ENCODE peak calls at places on chromosomes 2 and 18, in nine cellular contexts. I is upper lobe of left lung, H is body of pancreas, N is transverse colon, T is GM12892, A is uterus, G is IMR-90, P is NB4, Y is K562. F is an unnamed sample.

GRCh38 chr2:65576861-65577601 is 144.6 kb upstream of the SPRED2 start:
- DNase-seq in G (peak), Y (no peak), N (no peak), A (no peak), I (no peak), T (no peak), H (no peak), P (no peak), F (no peak)

GRCh38 chr18:8944871-8945245 is 157.6 kb upstream of the NDUFV2 start:
- DNase-seq in N (no peak), I (no peak), T (no peak), P (no peak), Y (no peak), A (no peak), G (no peak), H (no peak), F (no peak)

GRCh38 chr2:72573232-72573631 is 252.6 kb downstream of the EXOC6B start:
- DNase-seq in I (no peak), T (no peak), H (no peak), G (no peak), P (no peak), N (no peak), Y (no peak), A (no peak), F (no peak)

GRCh38 chr2:224039080-224039769 is at the start of gene SERPINE2:
- DNase-seq in T (peak), Y (no peak), G (peak), N (peak), I (peak), P (peak), H (peak), A (peak), F (peak)

GRCh38 chr2:157809212-157809611 is 66.9 kb downstream of the ACVR1 start:
- DNase-seq in G (peak), N (no peak), Y (no peak), P (no peak), I (no peak), T (no peak), A (no peak), H (no peak), F (no peak)

GRCh38 chr18:60910534-60910933 is 422.7 kb upstream of the CDH20 start:
- DNase-seq in A (no peak), T (no peak), N (no peak), H (no peak), Y (no peak), I (no peak), G (no peak), P (no peak), F (no peak)

GRCh38 chr2:72131916-72132841 is 15.5 kb downstream of the CYP26B1 start:
- DNase-seq in I (peak), H (no peak), P (no peak), Y (no peak), A (no peak), N (no peak), G (no peak), T (no peak), F (no peak)

GRCh38 chr18:22048221-22048620 is 121.2 kb upstream of the GATA6 start:
- DNase-seq in N (no peak), T (no peak), A (no peak), P (no peak), I (no peak), G (no peak), H (peak), Y (no peak), F (no peak)

GRCh38 chr2:32369222-32369621 is 12.4 kb downstream of the BIRC6 start:
- DNase-seq in H (no peak), I (no peak), N (no peak), T (no peak), P (no peak), A (no peak), Y (no peak), G (no peak), F (no peak)

GRCh38 chr18:76708036-76708726 is 114.2 kb upstream of the ZNF236 start:
- DNase-seq in T (no peak), N (no peak), A (no peak), P (no peak), Y (no peak), G (no peak), H (no peak), I (peak), F (no peak)

GRCh38 chr18:76710646-76711520 is 111.5 kb upstream of the ZNF236 start:
- DNase-seq in N (no peak), Y (no peak), P (no peak), T (no peak), I (no peak), H (no peak), G (no peak), A (no peak), F (no peak)

GRCh38 chr18:76709659-76710645 is 112.4 kb upstream of the ZNF236 start:
- DNase-seq in Y (peak), A (peak), G (peak), N (peak), P (peak), T (peak), H (peak), I (no peak), F (peak)

GRCh38 chr18:76708727-76709353 is 113.5 kb upstream of the ZNF236 start:
- DNase-seq in A (no peak), H (no peak), T (no peak), N (no peak), G (no peak), Y (no peak), P (no peak), I (peak), F (no peak)

DNA sequence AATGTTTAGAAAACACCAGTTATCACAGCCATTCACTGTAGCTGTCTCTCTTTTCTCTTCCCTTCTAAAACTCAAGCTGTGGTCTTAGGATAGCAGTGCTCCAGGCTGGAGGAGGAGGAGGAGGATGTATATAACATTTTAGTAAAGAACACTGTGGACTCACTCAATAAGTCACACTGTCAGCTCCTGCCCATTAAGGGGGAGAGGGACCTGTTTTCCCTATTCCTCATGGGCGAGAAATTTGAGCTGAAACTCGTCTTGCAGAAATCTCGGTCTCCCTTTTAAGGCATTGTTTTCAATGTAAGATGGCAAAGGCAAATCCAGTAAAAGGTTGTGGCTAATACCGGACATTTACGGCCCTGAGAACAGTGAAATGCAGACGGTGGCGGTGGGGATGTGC is 114.8 kb upstream of the ZNF236 start:
- DNase-seq in N (no peak), G (no peak), H (no peak), P (no peak), Y (no peak), A (no peak), I (no peak), T (no peak), F (no peak)
- TF ChIP-seq POLR2A in N (no peak), G (no peak), H (no peak), P (no peak), Y (no peak), A (no peak), I (no peak), T (no peak), F (no peak)

GRCh38 chr2:163735692-163736432 is at the start of gene FIGN:
- DNase-seq in T (no peak), H (peak), G (peak), Y (no peak), N (peak), I (peak), A (peak), P (no peak), F (no peak)
- TF ChIP-seq POLR2A in T (no peak), H (peak), G (peak), Y (no peak), N (peak), I (peak), A (peak), P (no peak), F (no peak)

GRCh38 chr2:56185582-56186046 is 1.8 kb downstream of the CCDC85A start:
- DNase-seq in Y (no peak), P (peak), H (no peak), N (no peak), G (no peak), A (peak), T (no peak), I (peak), F (no peak)
- TF ChIP-seq POLR2A in Y (no peak), P (no peak), H (no peak), N (no peak), G (no peak), A (no peak), T (no peak), I (peak), F (no peak)

DNA sequence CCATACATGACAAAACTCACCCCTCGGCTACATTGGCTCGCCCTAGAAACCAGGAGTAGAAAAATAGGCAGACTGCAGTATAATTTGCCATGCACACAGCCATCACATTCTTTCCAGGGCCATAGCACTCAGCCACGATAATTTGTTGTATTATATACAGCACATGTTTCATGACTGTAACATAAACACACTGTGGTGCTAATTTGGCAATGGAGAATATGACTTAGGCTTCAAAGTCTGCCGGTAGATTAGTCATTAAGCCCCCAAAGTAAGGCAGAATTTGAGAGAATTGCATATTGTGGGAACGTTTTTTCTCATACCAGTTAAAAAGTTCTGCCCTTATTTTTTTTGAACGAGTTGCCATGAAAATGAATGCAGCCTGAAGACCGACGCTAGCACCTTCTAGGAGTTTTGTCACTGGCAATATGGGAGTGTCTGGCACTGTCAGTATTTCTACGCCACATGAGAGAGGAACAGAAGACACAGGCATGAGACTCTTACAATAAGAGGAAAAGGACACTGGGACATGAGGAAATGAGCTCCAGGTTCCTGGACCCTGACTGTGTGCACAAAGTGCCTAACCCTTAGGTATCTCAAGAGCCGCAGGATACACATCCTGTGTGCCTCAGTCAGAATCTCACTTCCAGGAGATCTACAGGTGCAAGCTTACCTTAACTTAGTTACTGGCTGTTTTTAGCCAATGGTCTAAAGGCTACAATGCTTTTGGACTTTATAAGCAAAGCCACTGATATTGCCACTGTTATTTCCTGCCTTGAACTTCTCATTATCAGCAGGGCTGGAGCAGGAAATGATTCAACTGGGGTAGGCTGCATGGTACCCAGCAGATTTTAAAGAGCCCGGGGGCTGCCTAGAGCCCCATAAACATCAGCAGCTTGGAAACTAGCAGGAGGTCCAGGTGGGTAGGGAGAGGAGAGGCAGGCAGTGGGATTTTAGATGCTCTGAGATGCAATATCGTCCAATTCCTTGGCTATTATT is 254.5 kb downstream of the ZNF521 start:
- DNase-seq in H (no peak), G (peak), Y (no peak), P (no peak), N (no peak), T (no peak), I (no peak), A (no peak), F (no peak)
- TF ChIP-seq POLR2A in H (no peak), G (no peak), Y (no peak), P (no peak), N (no peak), T (no peak), I (no peak), A (no peak), F (no peak)

GRCh38 chr2:69436937-69437750 is at the start of gene NFU1:
- DNase-seq in G (peak), I (peak), T (peak), N (peak), H (peak), P (peak), A (peak), Y (peak), F (peak)
- TF ChIP-seq POLR2A in G (peak), I (peak), T (peak), N (peak), H (peak), P (peak), A (peak), Y (peak), F (peak)

GRCh38 chr18:70289351-70290330 is 796 bp downstream of the SOCS6 start:
- DNase-seq in G (peak), Y (peak), H (peak), I (peak), A (peak), P (peak), N (peak), T (peak), F (peak)
- TF ChIP-seq POLR2A in G (no peak), Y (no peak), H (peak), I (no peak), A (no peak), P (no peak), N (peak), T (no peak), F (no peak)

GRCh38 chr2:218028562-218029348 is 26.0 kb upstream of the TNS1 start:
- DNase-seq in P (no peak), G (no peak), Y (no peak), N (no peak), I (no peak), T (no peak), A (no peak), H (no peak), F (peak)

GRCh38 chr2:218028189-218028495 is 25.3 kb upstream of the TNS1 start:
- DNase-seq in A (no peak), P (no peak), G (no peak), H (no peak), N (no peak), T (no peak), I (no peak), Y (no peak), F (peak)

GRCh38 chr2:218027426-218028188 is 24.8 kb upstream of the TNS1 start:
- DNase-seq in N (no peak), A (no peak), G (no peak), H (no peak), Y (no peak), P (no peak), I (no peak), T (no peak), F (peak)

GRCh38 chr2:218026244-218026643 is 23.4 kb upstream of the TNS1 start:
- DNase-seq in G (no peak), H (no peak), Y (no peak), N (no peak), T (no peak), A (no peak), I (no peak), P (no peak), F (peak)

DNA sequence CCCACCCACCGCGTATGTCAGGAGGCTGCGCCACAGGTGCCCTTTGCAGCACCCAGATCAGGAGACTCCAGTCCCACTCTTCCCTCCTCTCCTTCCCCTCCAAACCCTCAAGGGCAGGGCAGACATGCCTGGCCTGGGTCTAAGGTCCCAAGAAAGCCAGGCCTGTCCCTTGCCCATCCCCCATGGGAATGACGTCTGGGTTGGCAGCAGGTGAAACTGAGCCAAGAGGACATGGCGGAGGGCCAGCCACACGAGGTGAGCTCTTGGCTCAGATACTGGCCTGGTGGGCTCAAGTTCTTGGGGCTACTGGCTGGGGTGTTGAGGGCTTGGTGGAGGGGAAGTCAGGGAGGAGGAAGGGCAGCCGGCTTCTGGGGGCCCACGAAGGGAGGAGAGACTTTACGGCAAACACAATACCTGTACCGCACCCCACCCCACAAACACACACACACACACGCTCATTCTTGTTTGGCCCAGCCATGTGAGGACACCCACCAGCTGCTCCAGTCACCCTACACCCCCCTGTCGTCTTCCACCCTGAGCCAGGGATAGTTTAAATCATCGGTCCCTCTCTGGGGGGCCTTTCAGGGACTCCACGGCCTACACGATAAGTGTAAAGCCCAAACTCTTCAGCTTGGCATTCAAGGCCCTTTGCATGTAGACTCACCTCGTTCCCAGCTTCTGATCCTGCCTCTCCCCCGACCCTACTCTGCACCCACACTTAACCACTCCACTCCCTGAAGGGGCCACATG is 24.1 kb upstream of the TNS1 start:
- DNase-seq in I (no peak), P (no peak), A (no peak), T (no peak), Y (no peak), G (no peak), N (no peak), H (peak), F (peak)
- TF ChIP-seq POLR2A in I (no peak), P (no peak), A (no peak), T (no peak), Y (no peak), G (no peak), N (no peak), H (no peak), F (no peak)